ENCODE peak calls at places on chromosomes 1 and 21, in six cellular contexts. One of them, this sample, is unnamed. For H3K4me1, the result is how much of the 10 kb centered on the place peaks cover.

GRCh38 chr1:31593770-31594632 is 17.7 kb downstream of the TINAGL1 start:
- DNase-seq in GM12878: peak
- DNase-seq in SK-N-SH: peak
- DNase-seq in H1: peak
- DNase-seq in K562: peak
- DNase-seq in HepG2: peak
- DNase-seq in this sample: peak

GRCh38 chr1:232978091-232978634 is 27.8 kb downstream of the NTPCR start:
- DNase-seq in SK-N-SH: peak
- DNase-seq in HepG2: no peak
- DNase-seq in GM12878: no peak
- DNase-seq in H1: no peak
- DNase-seq in K562: no peak
- DNase-seq in this sample: no peak

GRCh38 chr1:236280438-236281285 is 1.1 kb downstream of the ERO1B start:
- DNase-seq in HepG2: no peak
- DNase-seq in SK-N-SH: peak
- DNase-seq in GM12878: no peak
- DNase-seq in K562: no peak
- DNase-seq in H1: no peak
- DNase-seq in this sample: no peak

GRCh38 chr21:40099809-40100208 is 232.6 kb downstream of the PCP4 start:
- DNase-seq in H1: no peak
- DNase-seq in GM12878: no peak
- DNase-seq in HepG2: no peak
- DNase-seq in K562: no peak
- DNase-seq in SK-N-SH: no peak
- DNase-seq in this sample: no peak

GRCh38 chr1:112423207-112423606 is 27.2 kb downstream of the CTTNBP2NL start:
- DNase-seq in H1: no peak
- DNase-seq in HepG2: no peak
- DNase-seq in GM12878: no peak
- DNase-seq in SK-N-SH: no peak
- DNase-seq in K562: no peak
- DNase-seq in this sample: no peak

GRCh38 chr1:63663301-63663700 is 70.1 kb downstream of the PGM1 start:
- DNase-seq in H1: no peak
- DNase-seq in K562: no peak
- DNase-seq in SK-N-SH: no peak
- DNase-seq in HepG2: no peak
- DNase-seq in GM12878: no peak
- DNase-seq in this sample: peak

GRCh38 chr1:201375169-201375568 is 2.3 kb downstream of the TNNT2 start:
- DNase-seq in K562: no peak
- DNase-seq in HepG2: no peak
- DNase-seq in GM12878: no peak
- DNase-seq in H1: no peak
- DNase-seq in SK-N-SH: no peak
- DNase-seq in this sample: no peak

GRCh38 chr1:54604051-54604450 is 19.3 kb downstream of the FAM151A start:
- DNase-seq in H1: no peak
- DNase-seq in GM12878: no peak
- DNase-seq in K562: no peak
- DNase-seq in SK-N-SH: no peak
- DNase-seq in HepG2: no peak
- DNase-seq in this sample: no peak

GRCh38 chr1:178684111-178684510 is 40.9 kb upstream of the RALGPS2 start:
- DNase-seq in K562: no peak
- DNase-seq in H1: no peak
- DNase-seq in GM12878: no peak
- DNase-seq in SK-N-SH: no peak
- DNase-seq in HepG2: no peak
- DNase-seq in this sample: no peak

GRCh38 chr1:25577151-25577920 is 33.9 kb downstream of the LDLRAP1 start:
- DNase-seq in H1: no peak
- DNase-seq in HepG2: no peak
- DNase-seq in SK-N-SH: no peak
- DNase-seq in K562: no peak
- DNase-seq in GM12878: no peak
- DNase-seq in this sample: no peak

GRCh38 chr21:38448619-38449186 is 49.6 kb downstream of the ERG start:
- DNase-seq in K562: no peak
- DNase-seq in GM12878: no peak
- DNase-seq in HepG2: no peak
- DNase-seq in H1: no peak
- DNase-seq in SK-N-SH: no peak
- DNase-seq in this sample: no peak

GRCh38 chr1:183443025-183443424 is 24.8 kb upstream of the NMNAT2 start:
- DNase-seq in K562: no peak
- DNase-seq in GM12878: no peak
- DNase-seq in SK-N-SH: peak
- DNase-seq in H1: no peak
- DNase-seq in HepG2: no peak
- DNase-seq in this sample: no peak

GRCh38 chr21:44880762-44881585 is 7.5 kb upstream of the PTTG1IP start:
- DNase-seq in HepG2: peak
- DNase-seq in SK-N-SH: no peak
- DNase-seq in H1: no peak
- DNase-seq in K562: no peak
- DNase-seq in GM12878: no peak
- DNase-seq in this sample: no peak

GRCh38 chr1:58949551-58950220 is 165.8 kb upstream of the JUN start:
- DNase-seq in K562: no peak
- DNase-seq in H1: no peak
- DNase-seq in SK-N-SH: no peak
- DNase-seq in GM12878: no peak
- DNase-seq in HepG2: no peak
- DNase-seq in this sample: no peak

GRCh38 chr1:175978926-175979325 is 228.2 kb downstream of the COP1 start:
- DNase-seq in HepG2: no peak
- DNase-seq in GM12878: no peak
- DNase-seq in SK-N-SH: no peak
- DNase-seq in H1: no peak
- DNase-seq in K562: no peak
- DNase-seq in this sample: no peak

GRCh38 chr1:62433861-62434611 is 2.8 kb upstream of the USP1 start:
- DNase-seq in H1: no peak
- DNase-seq in GM12878: no peak
- DNase-seq in K562: no peak
- DNase-seq in HepG2: no peak
- DNase-seq in SK-N-SH: no peak
- DNase-seq in this sample: no peak

GRCh38 chr1:92299477-92300125 is 742 bp downstream of the RPAP2 start:
- DNase-seq in H1: no peak
- DNase-seq in GM12878: no peak
- DNase-seq in HepG2: no peak
- DNase-seq in K562: no peak
- DNase-seq in SK-N-SH: no peak
- DNase-seq in this sample: no peak

GRCh38 chr1:6475381-6476133 is 9.6 kb upstream of the TNFRSF25 start:
- DNase-seq in SK-N-SH: peak
- DNase-seq in GM12878: no peak
- DNase-seq in K562: peak
- DNase-seq in HepG2: no peak
- DNase-seq in H1: no peak
- DNase-seq in this sample: no peak

GRCh38 chr1:114353233-114353632 is 157.8 kb downstream of the TRIM33 start:
- DNase-seq in GM12878: no peak
- DNase-seq in HepG2: peak
- DNase-seq in H1: no peak
- DNase-seq in K562: peak
- DNase-seq in SK-N-SH: peak
- DNase-seq in this sample: no peak

GRCh38 chr1:235999259-235999925 is 65.5 kb downstream of the NID1 start:
- DNase-seq in K562: no peak
- DNase-seq in GM12878: peak
- DNase-seq in H1: no peak
- DNase-seq in HepG2: no peak
- DNase-seq in SK-N-SH: no peak
- DNase-seq in this sample: peak

GRCh38 chr1:167599839-167600581 is 30.0 kb upstream of the RCSD1 start:
- DNase-seq in K562: peak
- DNase-seq in SK-N-SH: peak
- DNase-seq in HepG2: peak
- DNase-seq in GM12878: peak
- DNase-seq in H1: no peak
- DNase-seq in this sample: peak
- TF ChIP-seq JUND in K562: peak
- TF ChIP-seq JUND in SK-N-SH: no peak
- TF ChIP-seq JUND in HepG2: no peak
- TF ChIP-seq JUND in GM12878: no peak
- TF ChIP-seq JUND in H1: no peak
- TF ChIP-seq JUND in this sample: no peak

DNA sequence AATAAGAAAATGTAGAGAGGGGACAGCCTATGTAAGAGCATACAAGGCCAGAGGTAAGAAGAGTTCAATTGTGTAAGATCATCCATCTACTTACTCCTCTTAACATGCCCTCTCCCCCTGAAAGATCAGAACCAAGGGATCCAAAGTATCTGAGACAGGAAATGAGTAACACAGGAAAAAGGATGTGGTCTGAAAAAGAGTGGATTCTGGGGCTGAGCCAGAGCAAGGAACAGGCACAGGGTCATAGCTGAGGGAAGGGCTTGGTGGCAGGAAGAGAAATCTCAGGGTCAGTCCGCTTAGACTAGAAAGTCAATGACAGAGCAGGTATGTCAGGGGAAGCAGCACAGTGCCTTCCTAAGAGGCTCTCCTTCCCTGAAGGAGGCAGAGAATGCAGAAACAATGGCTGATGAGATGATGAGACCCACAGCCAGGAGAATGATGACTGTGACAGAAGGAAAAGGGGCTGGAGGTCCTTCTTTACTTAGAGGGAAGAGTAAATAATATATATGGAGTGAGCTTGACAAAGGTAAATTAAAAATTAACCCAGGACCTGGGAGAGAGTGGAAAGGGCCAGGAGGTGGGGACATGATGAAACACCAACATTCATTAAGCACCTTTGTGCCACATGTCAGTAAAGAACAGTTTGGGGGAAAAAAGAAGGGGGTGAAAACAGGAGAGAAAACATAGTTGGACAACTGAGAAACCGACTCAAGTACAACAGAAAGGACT is 26.2 kb upstream of the A3GALT2 start:
- DNase-seq in SK-N-SH: no peak
- DNase-seq in HepG2: peak
- DNase-seq in H1: no peak
- DNase-seq in GM12878: no peak
- DNase-seq in K562: no peak
- DNase-seq in this sample: peak
- H3K4me1 ChIP-seq in SK-N-SH: under half
- H3K4me1 ChIP-seq in HepG2: half or more
- H3K4me1 ChIP-seq in H1: under half
- H3K4me1 ChIP-seq in GM12878: under half
- H3K4me1 ChIP-seq in K562: under half
- H3K4me1 ChIP-seq in this sample: half or more

GRCh38 chr1:148315081-148315811 is 163.2 kb upstream of the NBPF11 start:
- DNase-seq in HepG2: no peak
- DNase-seq in SK-N-SH: no peak
- DNase-seq in H1: no peak
- DNase-seq in K562: no peak
- DNase-seq in GM12878: peak
- DNase-seq in this sample: no peak
- TF ChIP-seq JUND in HepG2: no peak
- TF ChIP-seq JUND in SK-N-SH: no peak
- TF ChIP-seq JUND in H1: no peak
- TF ChIP-seq JUND in K562: no peak
- TF ChIP-seq JUND in GM12878: no peak
- TF ChIP-seq JUND in this sample: no peak

DNA sequence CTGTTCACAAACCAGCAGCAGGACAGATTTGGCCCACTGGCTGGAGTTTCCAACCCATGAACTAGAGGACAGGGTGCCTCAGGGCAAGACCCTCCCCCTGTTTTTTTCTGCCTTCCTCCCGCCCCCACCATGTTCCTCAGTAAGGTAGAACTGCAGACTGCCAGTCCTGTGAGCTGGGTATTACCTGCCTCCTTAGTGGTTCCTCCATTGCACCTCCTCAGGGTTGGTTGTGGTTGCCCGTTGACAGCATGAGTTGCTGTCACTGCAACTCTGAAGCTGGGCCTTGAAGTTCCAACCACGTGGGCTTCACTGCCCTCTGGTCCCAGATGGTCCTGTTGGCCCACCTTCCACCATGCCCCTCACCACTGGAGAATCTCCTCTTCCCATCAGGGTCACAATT is 28.8 kb downstream of the TENT5C start:
- DNase-seq in GM12878: no peak
- DNase-seq in SK-N-SH: no peak
- DNase-seq in HepG2: no peak
- DNase-seq in K562: no peak
- DNase-seq in H1: no peak
- DNase-seq in this sample: no peak
- H3K4me1 ChIP-seq in GM12878: under half
- H3K4me1 ChIP-seq in SK-N-SH: under half
- H3K4me1 ChIP-seq in HepG2: under half
- H3K4me1 ChIP-seq in K562: under half
- H3K4me1 ChIP-seq in H1: under half
- H3K4me1 ChIP-seq in this sample: under half

DNA sequence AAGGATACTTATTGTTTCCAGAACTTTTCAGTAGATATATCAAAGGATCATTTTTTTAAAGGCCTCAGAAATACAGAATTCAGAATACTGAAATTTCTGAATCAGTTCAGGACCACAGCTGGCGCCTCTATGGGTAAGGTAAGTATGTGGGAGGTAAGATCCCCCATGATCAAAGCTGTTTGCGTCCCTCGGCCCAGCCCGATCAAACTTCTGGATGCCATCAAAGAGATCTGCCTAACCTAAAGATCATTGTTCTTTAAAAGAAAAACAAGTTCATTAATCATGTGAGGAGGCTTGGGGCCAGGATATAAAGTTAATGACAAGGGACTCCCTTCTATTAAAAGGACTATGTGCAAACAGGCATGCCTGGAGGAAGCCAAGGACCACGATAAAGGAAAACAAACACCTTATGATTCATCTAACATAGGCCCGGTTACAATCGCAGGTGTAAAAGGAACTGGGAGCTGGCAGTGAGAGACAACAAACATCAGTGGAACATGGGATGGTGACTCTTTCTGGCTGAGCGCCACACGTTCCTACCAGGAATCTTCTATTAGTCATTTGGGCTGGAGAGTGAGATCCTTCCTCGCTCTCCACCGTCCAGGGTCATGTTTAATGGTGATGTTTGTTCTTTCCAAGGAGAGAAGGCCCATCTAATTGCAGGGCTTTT is 2.8 kb upstream of the BACE2 start:
- DNase-seq in HepG2: peak
- DNase-seq in H1: no peak
- DNase-seq in GM12878: no peak
- DNase-seq in K562: no peak
- DNase-seq in SK-N-SH: no peak
- DNase-seq in this sample: no peak
- TF ChIP-seq JUND in HepG2: no peak
- TF ChIP-seq JUND in H1: no peak
- TF ChIP-seq JUND in GM12878: no peak
- TF ChIP-seq JUND in K562: no peak
- TF ChIP-seq JUND in SK-N-SH: no peak
- TF ChIP-seq JUND in this sample: no peak

GRCh38 chr1:85259866-85260345 is 444 bp upstream of the C1orf52 start:
- DNase-seq in SK-N-SH: no peak
- DNase-seq in HepG2: no peak
- DNase-seq in GM12878: no peak
- DNase-seq in H1: no peak
- DNase-seq in K562: no peak
- DNase-seq in this sample: no peak
- H3K4me1 ChIP-seq in SK-N-SH: under half
- H3K4me1 ChIP-seq in HepG2: under half
- H3K4me1 ChIP-seq in GM12878: under half
- H3K4me1 ChIP-seq in H1: under half
- H3K4me1 ChIP-seq in K562: under half
- H3K4me1 ChIP-seq in this sample: under half

This sample was measured in HCT116.